ENCODE peak calls at places on chromosomes 1 and 21, in ten cellular contexts. E is left ventricle myocardium inferior, F is Caco-2, H is ovary, T is body of pancreas, P is lower lobe of right lung, W is heart left ventricle, N is spleen, R is PC-9, D is upper lobe of right lung. Q is an unnamed sample.

GRCh38 chr1:24369199-24369598 is 44.4 kb downstream of the STPG1 start:
- DNase-seq in E (no peak), F (no peak), H (no peak), T (no peak), P (no peak), W (no peak), N (no peak), R (no peak), D (no peak), Q (no peak)

GRCh38 chr1:116270316-116271057 is 102.6 kb upstream of the ATP1A1 start:
- DNase-seq in E (no peak), F (no peak), H (no peak), T (no peak), P (no peak), W (no peak), N (no peak), R (no peak), D (no peak), Q (peak; percentile 77)

GRCh38 chr1:174074757-174075156 is 52.6 kb upstream of the RC3H1 start:
- DNase-seq in E (no peak), F (no peak), H (no peak), T (no peak), P (no peak), W (no peak), N (no peak), R (peak; percentile 38), D (no peak), Q (no peak)

GRCh38 chr1:52554267-52554640 is 1.4 kb upstream of the TUT4 start:
- DNase-seq in E (no peak), F (no peak), H (no peak), T (no peak), P (no peak), W (no peak), N (no peak), R (no peak), D (no peak), Q (no peak)

GRCh38 chr1:193448682-193449461 is 262.5 kb upstream of the B3GALT2 start:
- DNase-seq in E (no peak), F (no peak), H (no peak), T (no peak), P (no peak), W (no peak), N (no peak), R (no peak), D (no peak), Q (no peak)

GRCh38 chr1:17584539-17584938 is 45.0 kb downstream of the ARHGEF10L start:
- DNase-seq in E (no peak), F (no peak), H (no peak), T (no peak), P (no peak), W (no peak), N (no peak), R (no peak), D (no peak), Q (no peak)

GRCh38 chr1:244796719-244797406 is 38.6 kb upstream of the COX20 start:
- DNase-seq in E (no peak), F (peak; percentile 63), H (peak; percentile 77), T (peak; percentile 69), P (no peak), W (no peak), N (no peak), R (peak; percentile 53), D (no peak), Q (peak; percentile 65)

GRCh38 chr1:226309398-226310122 is 596 bp upstream of the LIN9 start:
- DNase-seq in E (peak; percentile 20), F (no peak), H (no peak), T (no peak), P (peak; percentile 46), W (no peak), N (no peak), R (no peak), D (no peak), Q (no peak)

GRCh38 chr1:91741301-91741700 is 144.7 kb downstream of the TGFBR3 start:
- DNase-seq in E (no peak), F (no peak), H (peak; percentile 28), T (no peak), P (no peak), W (no peak), N (no peak), R (no peak), D (no peak), Q (no peak)

GRCh38 chr1:211928222-211928856 is 97.8 kb upstream of the LPGAT1 start:
- DNase-seq in E (no peak), F (peak; percentile 80), H (no peak), T (no peak), P (peak; percentile 71), W (no peak), N (no peak), R (peak; percentile 97), D (peak; percentile 78), Q (no peak)

GRCh38 chr1:221562542-221563475 is 179.1 kb downstream of the DUSP10 start:
- DNase-seq in E (no peak), F (no peak), H (no peak), T (no peak), P (no peak), W (no peak), N (no peak), R (no peak), D (no peak), Q (no peak)

GRCh38 chr1:212285685-212286436 is 651 bp downstream of the PPP2R5A start:
- DNase-seq in E (peak; percentile 66), F (peak; percentile 68), H (peak; percentile 67), T (peak; percentile 78), P (peak; percentile 87), W (peak; percentile 87), N (peak; percentile 95), R (peak; percentile 49), D (peak; percentile 92), Q (peak; percentile 68)

GRCh38 chr1:8078176-8078671 is 52.1 kb upstream of the ERRFI1 start:
- DNase-seq in E (no peak), F (no peak), H (no peak), T (no peak), P (no peak), W (no peak), N (no peak), R (peak; percentile 85), D (no peak), Q (no peak)

GRCh38 chr1:200483491-200484143 is 73.8 kb upstream of the ZNF281 start:
- DNase-seq in E (no peak), F (peak; percentile 45), H (no peak), T (peak; percentile 51), P (no peak), W (no peak), N (no peak), R (peak; percentile 97), D (no peak), Q (no peak)

GRCh38 chr1:59730302-59730701 is 84.4 kb upstream of the HOOK1 start:
- DNase-seq in E (no peak), F (no peak), H (no peak), T (no peak), P (no peak), W (no peak), N (no peak), R (no peak), D (no peak), Q (no peak)

GRCh38 chr1:169941982-169942830 is 48.5 kb upstream of the SCYL3 start:
- DNase-seq in E (no peak), F (no peak), H (no peak), T (no peak), P (no peak), W (no peak), N (no peak), R (peak; percentile 45), D (no peak), Q (no peak)

DNA sequence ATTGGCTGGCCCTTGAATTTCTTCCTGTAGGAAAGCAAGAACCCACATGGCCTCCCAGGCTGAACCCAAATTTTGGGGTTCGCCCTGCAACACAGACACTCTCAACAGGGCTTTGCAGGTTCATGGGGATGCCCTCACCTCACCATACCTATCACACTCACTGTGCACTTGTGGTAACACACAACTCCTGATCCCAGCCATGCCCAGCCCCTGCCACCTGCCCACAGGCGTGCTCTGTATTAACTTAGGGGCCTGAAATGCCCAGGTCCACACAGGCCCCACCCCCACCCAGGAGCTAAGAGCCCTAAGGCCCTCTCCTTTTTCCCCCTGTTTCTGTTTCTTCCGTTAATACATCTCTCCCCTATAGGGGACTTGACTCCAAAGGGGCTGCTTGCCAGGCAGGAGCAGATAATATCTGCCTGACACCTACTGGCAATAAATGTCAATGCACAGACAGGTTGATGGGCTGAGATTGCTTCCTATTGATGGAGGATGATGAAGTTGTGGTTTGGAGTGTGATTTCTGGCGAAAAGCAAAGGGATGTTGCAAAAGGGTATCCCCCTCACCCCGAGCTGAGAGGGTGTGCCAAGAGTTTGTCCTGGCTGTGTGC is 171.5 kb downstream of the AJAP1 start:
- DNase-seq in E (no peak), F (no peak), H (no peak), T (no peak), P (no peak), W (no peak), N (no peak), R (no peak), D (no peak), Q (no peak)
- TF ChIP-seq CTCF in E (peak; percentile 50), F (peak; percentile 47), H (no peak), T (no peak), P (peak; percentile 23), W (peak; percentile 35), N (no peak), R (peak; percentile 42), D (peak; percentile 28), Q (peak; percentile 41)

DNA sequence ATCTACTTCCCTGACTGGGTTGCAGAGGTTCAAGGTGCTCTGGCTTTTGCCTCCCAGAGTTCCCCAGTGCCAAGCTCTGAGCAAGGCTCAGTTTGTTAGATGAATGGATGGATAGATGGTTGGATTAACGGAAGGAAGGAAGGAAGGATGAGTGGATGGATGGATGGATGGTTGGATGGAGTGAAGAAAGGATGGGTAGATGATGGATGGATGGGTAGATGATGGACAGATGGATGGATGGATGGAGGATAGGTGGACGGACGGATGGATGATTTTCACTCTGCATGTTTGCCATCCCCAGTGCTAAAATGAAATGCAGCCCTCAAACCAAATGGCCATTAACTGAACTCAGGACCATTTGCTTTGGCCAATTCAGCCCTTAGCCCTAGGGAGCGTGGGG is 27.4 kb upstream of the TENT5C start:
- DNase-seq in E (no peak), F (no peak), H (no peak), T (no peak), P (no peak), W (no peak), N (no peak), R (no peak), D (no peak), Q (no peak)
- H3K4me3 ChIP-seq in E (no peak overlapping the region), F (no peak overlapping the region), H (no peak overlapping the region), T (no peak overlapping the region), P (no peak overlapping the region), W (no peak overlapping the region), N (no peak overlapping the region), R (no peak overlapping the region), D (no peak overlapping the region), Q (no peak overlapping the region)

DNA sequence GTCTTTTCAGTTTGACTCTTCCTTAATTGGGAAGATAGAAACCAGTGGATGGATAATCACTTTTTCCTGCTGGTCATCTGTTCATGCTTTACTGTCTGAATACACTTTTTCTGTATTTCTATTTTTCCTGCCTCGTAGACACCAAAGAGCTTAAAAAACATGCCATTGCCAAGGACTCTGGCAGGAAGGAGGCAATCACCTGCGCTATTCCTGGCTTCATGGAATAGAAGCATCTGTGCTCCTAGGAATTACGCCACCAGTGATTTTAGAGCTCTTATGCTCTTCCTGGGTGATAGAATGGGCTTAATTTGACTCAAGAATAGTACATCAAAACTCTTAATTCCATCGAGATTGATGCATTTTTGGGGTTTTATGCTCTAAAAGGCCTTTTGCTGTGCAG is 15.7 kb downstream of the OR2B11 start:
- DNase-seq in E (no peak), F (no peak), H (no peak), T (no peak), P (no peak), W (no peak), N (no peak), R (no peak), D (no peak), Q (no peak)
- H3K4me1 ChIP-seq in E (no peaks in the 10 kb centered on the region), F (no peaks in the 10 kb centered on the region), H (no peaks in the 10 kb centered on the region), T (no peaks in the 10 kb centered on the region), P (no peaks in the 10 kb centered on the region), W (no peaks in the 10 kb centered on the region), N (peaks cover 56% of the 10 kb centered on the region), R (no peaks in the 10 kb centered on the region), D (peaks cover 3% of the 10 kb centered on the region), Q (no peaks in the 10 kb centered on the region)

GRCh38 chr21:45289655-45290515 is 2.2 kb upstream of the POFUT2 start:
- DNase-seq in E (no peak), F (no peak), H (peak; percentile 32), T (peak; percentile 10), P (peak; percentile 20), W (no peak), N (no peak), R (no peak), D (no peak), Q (peak; percentile 27)
- TF ChIP-seq CTCF in E (no peak), F (peak; percentile 14), H (peak; percentile 23), T (no peak), P (no peak), W (peak; percentile 15), N (no peak), R (no peak), D (no peak), Q (peak; percentile 47)

Q was measured in BE2C.